ENCODE peak calls at places on chromosomes 16 and 17, in seven cellular contexts. R is mesenchymal stem cell, X is cardiac muscle cell, V is prostate gland, G is substantia nigra, I is lung, L is mammary epithelial cell. C is an unnamed sample.

GRCh38 chr17:58120195-58120822 is 27.9 kb upstream of the OR4D1 start:
- DNase-seq in R (peak), X (peak), V (peak), G (no peak), I (no peak), L (peak), C (no peak)

GRCh38 chr17:3008336-3009279 is 54.8 kb downstream of the OR1D5 start:
- DNase-seq in R (no peak), X (no peak), V (no peak), G (no peak), I (no peak), L (no peak), C (no peak)

GRCh38 chr16:55469821-55470532 is 9.0 kb upstream of the MMP2 start:
- DNase-seq in R (no peak), X (no peak), V (no peak), G (no peak), I (no peak), L (no peak), C (no peak)

GRCh38 chr17:46962374-46962790 is 16.7 kb downstream of the RPRML start:
- DNase-seq in R (peak), X (peak), V (no peak), G (no peak), I (no peak), L (no peak), C (no peak)

GRCh38 chr16:11629071-11630030 is 38.9 kb upstream of the SNN start:
- DNase-seq in R (peak), X (no peak), V (no peak), G (no peak), I (no peak), L (no peak), C (no peak)

GRCh38 chr16:81415757-81416156 is 28.9 kb upstream of the CMIP start:
- DNase-seq in R (no peak), X (no peak), V (no peak), G (no peak), I (no peak), L (no peak), C (no peak)

GRCh38 chr16:86755571-86756006 is 177.2 kb downstream of the FOXL1 start:
- DNase-seq in R (no peak), X (peak), V (no peak), G (no peak), I (no peak), L (no peak), C (no peak)

GRCh38 chr17:76493505-76494167 is 7.6 kb downstream of the RHBDF2 start:
- DNase-seq in R (no peak), X (no peak), V (no peak), G (no peak), I (no peak), L (no peak), C (no peak)

GRCh38 chr17:17236295-17237025 is 508 bp downstream of the FLCN start:
- DNase-seq in R (peak), X (peak), V (no peak), G (no peak), I (no peak), L (peak), C (no peak)

GRCh38 chr17:39208893-39209292 is 8.8 kb downstream of the RPL19 start:
- DNase-seq in R (no peak), X (no peak), V (no peak), G (no peak), I (no peak), L (no peak), C (no peak)

GRCh38 chr17:31427684-31428083 is 36.2 kb downstream of the RAB11FIP4 start:
- DNase-seq in R (no peak), X (no peak), V (no peak), G (no peak), I (no peak), L (no peak), C (no peak)

DNA sequence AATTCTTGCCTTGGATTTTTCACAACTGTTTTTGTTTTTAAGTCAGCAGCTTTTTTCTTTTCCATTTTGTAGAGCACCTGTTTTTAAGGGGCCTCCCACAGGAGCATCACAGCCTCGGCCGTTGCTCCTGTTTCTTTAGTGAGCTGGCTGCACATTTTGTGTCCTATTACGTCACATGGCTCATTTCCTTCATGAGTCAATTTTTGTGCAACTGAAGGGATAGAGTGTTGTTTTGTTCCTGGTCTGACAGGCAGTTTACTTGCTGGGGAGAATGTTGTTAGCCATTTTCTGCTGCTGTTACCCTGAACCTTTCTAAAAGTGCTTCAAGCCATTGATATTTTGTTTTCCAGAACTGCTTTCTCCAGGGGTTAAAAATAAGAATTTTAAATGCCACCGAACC is 45.0 kb upstream of the CRISPLD2 start:
- DNase-seq in R (peak), X (peak), V (no peak), G (no peak), I (no peak), L (peak), C (no peak)
- H3K27ac ChIP-seq in R (no peak), X (no peak), V (peak), G (no peak), I (no peak), L (no peak), C (peak)

GRCh38 chr16:66131156-66131807 is 235.2 kb upstream of the CDH5 start:
- DNase-seq in R (peak), X (peak), V (no peak), G (no peak), I (no peak), L (peak), C (no peak)
- H3K27ac ChIP-seq in R (peak), X (no peak), V (no peak), G (no peak), I (no peak), L (no peak), C (no peak)

DNA sequence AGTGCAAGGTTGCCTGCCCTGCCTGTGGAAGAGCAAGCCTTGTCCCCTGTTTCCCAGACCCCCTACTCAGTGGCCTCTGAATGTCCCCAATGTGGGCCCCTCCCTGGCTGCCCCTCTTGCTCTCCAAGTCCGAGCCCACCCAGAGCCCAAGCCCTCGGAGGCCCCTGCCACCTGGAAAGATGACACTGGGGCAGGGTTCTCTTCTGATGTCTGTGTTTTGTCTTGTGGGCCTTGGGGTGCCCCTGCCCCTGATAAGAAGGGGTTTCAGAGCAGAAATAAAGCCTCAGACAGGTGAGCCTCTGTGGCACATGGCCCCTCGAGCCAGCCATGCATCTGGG is 85.4 kb upstream of the CBX4 start:
- DNase-seq in R (no peak), X (no peak), V (no peak), G (no peak), I (no peak), L (no peak), C (no peak)
- H3K27ac ChIP-seq in R (no peak), X (no peak), V (no peak), G (peak), I (no peak), L (no peak), C (no peak)

DNA sequence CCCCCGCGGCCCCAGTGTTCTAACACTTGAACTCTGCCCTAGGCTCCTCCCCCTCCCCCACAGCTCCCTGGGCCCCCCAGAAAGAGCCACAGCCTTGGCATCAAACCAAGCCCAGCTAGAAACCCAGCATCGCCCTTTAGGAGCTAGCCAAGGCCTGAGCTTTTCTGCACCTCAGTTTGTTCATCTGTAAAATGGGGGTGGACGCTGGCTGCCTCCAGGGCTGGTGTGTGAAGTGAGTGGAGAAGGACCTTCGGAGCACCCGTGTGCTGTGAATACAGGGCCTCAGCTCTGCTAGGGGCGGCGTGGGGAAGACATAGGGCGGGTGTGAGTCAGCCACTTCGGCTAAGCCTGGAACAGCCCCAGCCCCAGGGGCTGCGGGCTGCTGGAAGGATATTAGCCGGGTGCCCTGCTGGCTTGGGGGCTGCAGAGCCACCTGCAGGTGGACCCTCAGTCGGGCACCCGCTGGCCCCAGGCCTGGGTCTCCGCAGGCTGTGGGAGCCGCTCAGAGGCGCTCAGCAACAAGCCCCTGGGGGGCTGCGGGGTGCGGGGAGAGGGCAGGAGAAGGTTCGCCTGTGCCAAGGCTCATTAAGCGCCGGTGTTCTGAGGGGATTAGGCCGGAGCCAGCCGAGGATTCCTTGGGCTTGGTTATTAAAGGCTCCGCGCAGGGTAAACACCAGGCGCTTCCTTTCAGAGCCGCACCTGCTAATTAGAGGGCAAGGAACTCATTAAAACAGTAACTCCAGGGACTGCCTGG is 217.0 kb upstream of the CIBAR2 start:
- DNase-seq in R (peak), X (peak), V (no peak), G (no peak), I (no peak), L (no peak), C (no peak)
- H3K27ac ChIP-seq in R (no peak), X (no peak), V (no peak), G (no peak), I (no peak), L (no peak), C (no peak)

DNA sequence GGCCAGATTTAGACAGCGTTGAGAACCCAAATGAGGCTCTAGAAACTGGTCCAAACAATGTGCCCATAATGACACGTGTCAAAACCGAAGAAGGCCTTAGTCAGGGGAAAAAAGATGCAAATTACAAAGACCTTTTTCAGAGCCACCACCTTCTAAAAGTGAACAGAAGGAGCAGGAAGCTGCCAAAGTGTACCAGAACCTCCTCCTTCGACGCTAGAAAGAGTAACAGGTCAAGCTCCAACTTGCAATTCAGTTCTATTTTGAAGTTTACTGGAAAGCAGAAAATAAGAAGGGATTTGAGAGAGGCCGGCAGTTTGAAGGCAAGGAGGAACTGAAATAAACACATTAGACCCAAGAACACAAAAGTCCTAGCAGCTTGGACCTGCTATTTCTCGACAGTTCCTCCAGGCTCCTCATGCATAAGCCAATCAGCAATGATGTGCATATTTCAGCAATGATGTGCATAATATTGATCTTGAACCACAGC is 61.8 kb downstream of the XYLT1 start:
- DNase-seq in R (no peak), X (no peak), V (no peak), G (no peak), I (no peak), L (no peak), C (no peak)
- H3K27ac ChIP-seq in R (no peak), X (no peak), V (no peak), G (no peak), I (no peak), L (no peak), C (no peak)

GRCh38 chr16:74092336-74092735 is 204.3 kb upstream of the PSMD7 start:
- DNase-seq in R (no peak), X (no peak), V (no peak), G (no peak), I (no peak), L (no peak), C (no peak)

GRCh38 chr16:74099530-74099929 is 197.1 kb upstream of the PSMD7 start:
- DNase-seq in R (no peak), X (no peak), V (no peak), G (no peak), I (no peak), L (no peak), C (no peak)

GRCh38 chr16:74094962-74095361 is 201.7 kb upstream of the PSMD7 start:
- DNase-seq in R (no peak), X (no peak), V (no peak), G (no peak), I (no peak), L (no peak), C (no peak)

GRCh38 chr16:74094514-74094913 is 202.1 kb upstream of the PSMD7 start:
- DNase-seq in R (no peak), X (no peak), V (no peak), G (no peak), I (no peak), L (no peak), C (no peak)
- H3K27ac ChIP-seq in R (no peak), X (no peak), V (no peak), G (no peak), I (no peak), L (no peak), C (no peak)

GRCh38 chr16:73187163-73187562 is 139.2 kb upstream of the ZFHX3 start:
- DNase-seq in R (peak), X (no peak), V (no peak), G (no peak), I (no peak), L (no peak), C (no peak)

GRCh38 chr16:73179671-73180370 is 131.9 kb upstream of the ZFHX3 start:
- DNase-seq in R (no peak), X (no peak), V (no peak), G (no peak), I (no peak), L (no peak), C (no peak)

GRCh38 chr16:73186752-73187151 is 138.8 kb upstream of the ZFHX3 start:
- DNase-seq in R (no peak), X (no peak), V (no peak), G (no peak), I (no peak), L (no peak), C (no peak)

GRCh38 chr16:73185737-73186136 is 137.8 kb upstream of the ZFHX3 start:
- DNase-seq in R (no peak), X (no peak), V (no peak), G (no peak), I (no peak), L (no peak), C (no peak)

DNA sequence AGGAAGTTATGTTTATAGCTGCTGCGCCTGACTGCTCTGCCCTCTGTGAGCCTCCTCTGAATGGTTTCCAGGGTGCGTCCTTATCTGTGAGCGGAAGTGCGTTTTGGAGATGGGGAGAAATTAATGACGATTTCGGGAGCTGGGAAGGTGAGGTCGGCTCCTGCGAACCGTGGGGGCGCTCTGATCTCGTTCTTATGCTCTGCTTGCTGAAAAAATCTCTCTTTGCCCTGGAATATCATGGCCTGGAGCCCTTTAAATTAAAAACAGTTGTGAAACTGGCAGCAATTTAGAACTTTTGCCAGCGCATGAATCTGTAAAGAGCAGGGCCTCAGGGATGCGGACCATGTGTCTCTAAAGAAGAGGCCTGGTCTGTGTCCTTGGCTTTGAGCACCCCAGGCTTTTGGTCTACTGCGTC is 135.8 kb upstream of the ZFHX3 start:
- DNase-seq in R (no peak), X (peak), V (no peak), G (no peak), I (no peak), L (no peak), C (no peak)
- H3K27ac ChIP-seq in R (no peak), X (no peak), V (no peak), G (no peak), I (no peak), L (no peak), C (no peak)